ENCODE peak calls at places on chromosome 21, in seven cellular contexts. J, G, Y, P, U, S and N are unnamed samples.

GRCh38 chr21:38223893-38224540 is 32.8 kb upstream of the KCNJ15 start:
- DNase-seq in S (no peak), Y (peak; percentile 26), U (no peak), P (peak; percentile 13), J (no peak), G (peak; percentile 56), N (no peak)

GRCh38 chr21:14361958-14362357 is 21.0 kb downstream of the HSPA13 start:
- DNase-seq in G (no peak), U (no peak), S (no peak), Y (no peak), P (no peak), J (no peak), N (no peak)

GRCh38 chr21:46193829-46194373 is 9.6 kb upstream of the SPATC1L start:
- DNase-seq in J (peak; percentile 14), P (no peak), U (no peak), Y (no peak), G (no peak), S (peak; percentile 30), N (peak; percentile 9)

GRCh38 chr21:41716756-41717155 is 50.1 kb downstream of the RIPK4 start:
- DNase-seq in G (no peak), Y (no peak), J (no peak), P (no peak), S (no peak), U (no peak), N (no peak)

GRCh38 chr21:45824546-45825208 is 156.9 kb upstream of the COL6A1 start:
- DNase-seq in S (no peak), G (no peak), P (no peak), U (no peak), J (no peak), Y (no peak), N (peak; percentile 8)

GRCh38 chr21:46083271-46084040 is 14.5 kb upstream of the COL6A2 start:
- DNase-seq in J (peak; percentile 75), U (no peak), S (peak; percentile 55), G (no peak), P (no peak), Y (no peak), N (peak; percentile 18)

GRCh38 chr21:18987515-18988026 is 584.0 kb upstream of the TMPRSS15 start:
- DNase-seq in Y (no peak), J (no peak), G (no peak), U (no peak), S (no peak), P (no peak), N (peak; percentile 14)

GRCh38 chr21:46098303-46099141 is 610 bp downstream of the COL6A2 start:
- DNase-seq in Y (no peak), U (peak; percentile 33), P (no peak), S (peak; percentile 68), J (peak; percentile 80), G (no peak), N (peak; percentile 8)

GRCh38 chr21:41366522-41367151 is 4.8 kb downstream of the MX2 start:
- DNase-seq in J (peak; percentile 77), P (no peak), U (no peak), Y (peak; percentile 73), S (peak; percentile 63), G (peak; percentile 28), N (no peak)

GRCh38 chr21:36718951-36719501 is 20.1 kb downstream of the SIM2 start:
- DNase-seq in Y (no peak), P (peak; percentile 52), S (no peak), J (peak; percentile 61), G (no peak), U (no peak), N (no peak)

GRCh38 chr21:45580576-45581321 is 38.5 kb upstream of the SLC19A1 start:
- DNase-seq in U (no peak), J (peak; percentile 64), S (no peak), Y (no peak), P (no peak), G (no peak), N (no peak)

GRCh38 chr21:46172863-46173528 is 11.3 kb downstream of the SPATC1L start:
- DNase-seq in S (no peak), P (no peak), Y (no peak), U (no peak), G (no peak), J (peak; percentile 36), N (peak; percentile 3)

GRCh38 chr21:32807717-32808380 is 36.3 kb upstream of the PAXBP1 start:
- DNase-seq in S (no peak), J (no peak), P (no peak), Y (peak; percentile 38), G (no peak), U (no peak), N (no peak)

GRCh38 chr21:38241029-38241740 is 15.6 kb upstream of the KCNJ15 start:
- DNase-seq in U (no peak), Y (no peak), S (no peak), G (no peak), J (peak; percentile 81), P (no peak), N (peak; percentile 25)

GRCh38 chr21:39842741-39843146 is 24.5 kb upstream of the PCP4 start:
- DNase-seq in Y (no peak), G (no peak), S (no peak), U (no peak), P (no peak), J (no peak), N (no peak)

GRCh38 chr21:22120616-22121266 is 1122.5 kb downstream of the NCAM2 start:
- DNase-seq in P (no peak), G (peak; percentile 1), U (no peak), J (no peak), S (no peak), Y (no peak), N (peak; percentile 36)

GRCh38 chr21:45581322-45581712 is 39.1 kb upstream of the SLC19A1 start:
- DNase-seq in J (no peak), U (no peak), Y (no peak), P (no peak), S (no peak), G (no peak), N (no peak)

GRCh38 chr21:41504030-41504429 is 3.9 kb downstream of the TMPRSS2 start:
- DNase-seq in G (no peak), S (no peak), P (no peak), Y (no peak), U (no peak), J (no peak), N (no peak)

GRCh38 chr21:41873426-41873825 is 5.7 kb downstream of the PRDM15 start:
- DNase-seq in J (no peak), S (no peak), P (no peak), U (no peak), G (no peak), Y (no peak), N (no peak)

GRCh38 chr21:36879827-36880226 is 86.6 kb downstream of the HLCS start:
- DNase-seq in J (no peak), G (no peak), S (no peak), Y (no peak), U (no peak), P (no peak), N (no peak)

GRCh38 chr21:41707231-41707988 is 59.4 kb downstream of the RIPK4 start:
- DNase-seq in Y (no peak), P (peak; percentile 26), U (no peak), S (no peak), G (no peak), J (no peak), N (no peak)

GRCh38 chr21:42232176-42232825 is 13.4 kb downstream of the ABCG1 start:
- DNase-seq in Y (no peak), J (no peak), G (peak; percentile 82), S (no peak), U (no peak), P (no peak), N (no peak)

GRCh38 chr21:14737922-14738321 is 191.8 kb upstream of the SAMSN1 start:
- DNase-seq in Y (peak; percentile 8), S (no peak), G (peak; percentile 78), P (peak; percentile 37), J (no peak), U (peak; percentile 34), N (peak; percentile 42)

GRCh38 chr21:29174607-29175013 is 44.2 kb downstream of the MAP3K7CL start:
- DNase-seq in Y (peak; percentile 30), P (no peak), S (no peak), G (no peak), J (no peak), U (no peak), N (no peak)
- H3K27ac ChIP-seq in Y (peak overlapping the region; percentile 87), P (no peak overlapping the region), S (peak overlapping the region; percentile 11), G (no peak overlapping the region), J (peak overlapping the region; percentile 75), U (peak overlapping the region; percentile 29), N (peak overlapping the region; percentile 5)

GRCh38 chr21:35254006-35254751 is 205.1 kb upstream of the RUNX1 start:
- DNase-seq in J (no peak), S (no peak), G (no peak), P (no peak), U (no peak), Y (peak; percentile 87), N (no peak)

GRCh38 chr21:35254752-35255138 is 205.6 kb upstream of the RUNX1 start:
- DNase-seq in U (no peak), P (no peak), Y (no peak), J (no peak), S (no peak), G (no peak), N (no peak)

GRCh38 chr21:35249636-35250035 is 200.5 kb upstream of the RUNX1 start:
- DNase-seq in J (no peak), Y (no peak), P (no peak), U (no peak), S (no peak), G (no peak), N (no peak)

GRCh38 chr21:35256468-35256988 is 207.4 kb upstream of the RUNX1 start:
- DNase-seq in J (peak; percentile 91), U (peak; percentile 83), P (peak; percentile 89), S (peak; percentile 82), G (no peak), Y (peak; percentile 100), N (peak; percentile 85)

GRCh38 chr21:35252831-35253230 is 203.7 kb upstream of the RUNX1 start:
- DNase-seq in U (no peak), S (no peak), G (no peak), J (no peak), P (no peak), Y (peak; percentile 61), N (no peak)
- H3K4me1 ChIP-seq in U (peaks cover 12% of the 10 kb centered on the region), S (peaks cover 26% of the 10 kb centered on the region), G (peaks cover 7% of the 10 kb centered on the region), J (no peaks in the 10 kb centered on the region), P (peaks cover 22% of the 10 kb centered on the region), Y (peaks cover 8% of the 10 kb centered on the region), N (no peaks in the 10 kb centered on the region)

GRCh38 chr21:34890258-34890723 is 158.8 kb downstream of the RUNX1 start:
- DNase-seq in J (no peak), P (no peak), Y (no peak), G (no peak), S (no peak), U (no peak), N (no peak)
- H3K27ac ChIP-seq in J (no peak overlapping the region), P (peak overlapping the region; percentile 93), Y (peak overlapping the region; percentile 56), G (no peak overlapping the region), S (peak overlapping the region; percentile 93), U (peak overlapping the region; percentile 96), N (peak overlapping the region; percentile 82)

DNA sequence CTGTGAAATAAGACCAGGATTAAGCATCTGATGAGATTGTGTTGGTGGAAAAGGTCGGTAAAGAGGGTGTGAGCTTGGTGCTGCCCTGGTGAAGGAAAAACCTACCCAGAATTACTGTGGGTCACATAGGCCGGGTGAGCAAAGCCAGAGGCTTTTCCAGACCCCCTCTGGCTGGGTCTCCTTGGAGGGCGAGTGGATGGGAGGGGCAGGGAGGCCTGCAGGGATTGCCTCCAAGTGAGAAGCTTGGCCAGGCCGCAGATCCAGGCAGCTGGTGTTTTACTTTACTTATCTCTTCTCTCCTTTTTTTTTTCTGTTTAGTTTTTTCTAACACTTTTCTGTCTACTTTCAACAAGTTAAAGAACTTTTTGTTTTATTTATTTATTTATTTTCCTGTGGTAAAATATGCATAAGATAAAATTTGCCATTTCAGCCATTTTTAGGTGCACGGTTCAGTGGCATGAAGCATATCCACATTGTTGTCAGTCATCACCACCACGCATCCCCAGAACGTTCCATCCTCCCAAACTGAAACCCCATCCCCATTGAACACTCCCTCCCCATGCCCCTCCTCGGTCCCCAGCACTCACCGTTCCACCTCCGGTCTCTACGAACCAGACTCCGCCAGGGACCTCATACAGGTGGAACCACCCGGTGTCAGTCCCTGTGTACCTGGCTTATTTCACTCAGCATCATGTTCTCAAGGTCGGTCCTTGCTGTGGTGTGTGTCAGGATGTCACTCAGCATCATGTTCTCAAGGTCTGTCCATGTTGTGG is 118.2 kb downstream of the SIK1 start:
- DNase-seq in U (no peak), J (peak; percentile 25), S (peak; percentile 29), G (no peak), P (no peak), Y (no peak), N (no peak)
- H3K4me1 ChIP-seq in U (no peaks in the 10 kb centered on the region), J (no peaks in the 10 kb centered on the region), S (no peaks in the 10 kb centered on the region), G (peaks cover 50% of the 10 kb centered on the region), P (no peaks in the 10 kb centered on the region), Y (no peaks in the 10 kb centered on the region), N (no peaks in the 10 kb centered on the region)